ENCODE peak calls at places on chromosomes 6 and 20, in four cellular contexts. Q, K, R and O are unnamed samples.

GRCh38 chr6:32970413-32971244 is 2.2 kb downstream of the BRD2 start:
- DNase-seq in Q (peak; percentile 61), K (peak; percentile 90), R (peak; percentile 89), O (peak; percentile 83)

GRCh38 chr6:166494757-166495486 is 91.6 kb downstream of the RAMACL start:
- DNase-seq in Q (no peak), K (peak; percentile 44), R (no peak), O (no peak)

GRCh38 chr6:22399693-22400092 is 102.9 kb upstream of the PRL start:
- DNase-seq in Q (no peak), K (no peak), R (no peak), O (peak; percentile 54)

GRCh38 chr6:114007451-114007953 is 36.6 kb upstream of the HDAC2 start:
- DNase-seq in Q (peak; percentile 17), K (peak; percentile 73), R (no peak), O (peak; percentile 15)

GRCh38 chr6:157108923-157109322 is 214.4 kb downstream of the TMEM242 start:
- DNase-seq in Q (no peak), K (no peak), R (no peak), O (no peak)

GRCh38 chr6:33708516-33709204 is 2.8 kb downstream of the UQCC2 start:
- DNase-seq in Q (no peak), K (no peak), R (no peak), O (no peak)

GRCh38 chr6:31441368-31442267 is 38.2 kb downstream of the MICA start:
- DNase-seq in Q (no peak), K (peak; percentile 74), R (peak; percentile 89), O (peak; percentile 8)

GRCh38 chr6:67888886-67889681 is 746.0 kb upstream of the ADGRB3 start:
- DNase-seq in Q (no peak), K (no peak), R (no peak), O (peak; percentile 36)

GRCh38 chr6:132132420-132132819 is 181.2 kb upstream of the CCN2 start:
- DNase-seq in Q (no peak), K (no peak), R (no peak), O (peak; percentile 80)

GRCh38 chr6:100850174-100850573 is 31.0 kb downstream of the ASCC3 start:
- DNase-seq in Q (no peak), K (no peak), R (no peak), O (no peak)

GRCh38 chr6:88683734-88684133 is 279.7 kb downstream of the RNGTT start:
- DNase-seq in Q (no peak), K (no peak), R (no peak), O (peak; percentile 20)

GRCh38 chr20:39691151-39691862 is 729.2 kb downstream of the DHX35 start:
- DNase-seq in Q (no peak), K (no peak), R (no peak), O (no peak)

GRCh38 chr20:973785-974194 is 28.3 kb downstream of the RSPO4 start:
- DNase-seq in Q (peak; percentile 1), K (peak; percentile 60), R (no peak), O (no peak)

GRCh38 chr20:15703171-15703911 is 869.9 kb downstream of the KIF16B start:
- DNase-seq in Q (no peak), K (no peak), R (no peak), O (peak; percentile 53)

GRCh38 chr20:15711177-15711576 is 862.1 kb downstream of the KIF16B start:
- DNase-seq in Q (no peak), K (no peak), R (no peak), O (no peak)

GRCh38 chr20:15708984-15709598 is 864.2 kb downstream of the KIF16B start:
- DNase-seq in Q (no peak), K (peak; percentile 4), R (peak; percentile 37), O (no peak)

GRCh38 chr20:15705975-15706374 is 867.3 kb downstream of the KIF16B start:
- DNase-seq in Q (no peak), K (no peak), R (no peak), O (no peak)

GRCh38 chr20:15706719-15707118 is 866.5 kb downstream of the KIF16B start:
- DNase-seq in Q (no peak), K (no peak), R (no peak), O (no peak)
- H3K27ac ChIP-seq in Q (no peak overlapping the region), K (no peak overlapping the region), R (no peak overlapping the region), O (no peak overlapping the region)

GRCh38 chr6:154740658-154741057 is 7.4 kb downstream of the SCAF8 start:
- DNase-seq in Q (no peak), K (no peak), R (no peak), O (no peak)
- H3K36me3 ChIP-seq in Q (peaks cover 7% of the 10 kb centered on the region), K (no peaks in the 10 kb centered on the region), R (no peaks in the 10 kb centered on the region), O (no peaks in the 10 kb centered on the region)

DNA sequence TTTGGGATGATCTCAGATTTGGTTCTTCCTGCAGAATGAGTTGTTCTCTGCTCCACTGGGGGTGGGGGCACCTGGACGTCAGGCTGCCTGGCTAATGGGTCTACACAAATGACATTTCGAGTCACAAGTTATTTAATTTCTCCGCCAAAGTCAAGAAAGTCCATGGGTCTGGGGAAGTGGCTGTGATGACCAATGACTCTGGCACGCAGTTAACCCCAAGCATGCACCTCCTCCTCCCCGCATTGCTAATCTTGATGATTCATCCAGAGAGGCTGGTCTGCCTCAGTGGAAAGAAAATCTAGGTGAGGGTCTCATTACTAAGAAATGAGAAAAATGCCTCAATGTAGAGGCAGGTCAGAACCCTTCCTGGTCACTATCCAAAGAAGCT is 98.3 kb upstream of the MRPS10 start:
- DNase-seq in Q (no peak), K (no peak), R (no peak), O (peak; percentile 99)
- H3K27ac ChIP-seq in Q (no peak overlapping the region), K (no peak overlapping the region), R (peak overlapping the region; percentile 71), O (peak overlapping the region; percentile 93)

DNA sequence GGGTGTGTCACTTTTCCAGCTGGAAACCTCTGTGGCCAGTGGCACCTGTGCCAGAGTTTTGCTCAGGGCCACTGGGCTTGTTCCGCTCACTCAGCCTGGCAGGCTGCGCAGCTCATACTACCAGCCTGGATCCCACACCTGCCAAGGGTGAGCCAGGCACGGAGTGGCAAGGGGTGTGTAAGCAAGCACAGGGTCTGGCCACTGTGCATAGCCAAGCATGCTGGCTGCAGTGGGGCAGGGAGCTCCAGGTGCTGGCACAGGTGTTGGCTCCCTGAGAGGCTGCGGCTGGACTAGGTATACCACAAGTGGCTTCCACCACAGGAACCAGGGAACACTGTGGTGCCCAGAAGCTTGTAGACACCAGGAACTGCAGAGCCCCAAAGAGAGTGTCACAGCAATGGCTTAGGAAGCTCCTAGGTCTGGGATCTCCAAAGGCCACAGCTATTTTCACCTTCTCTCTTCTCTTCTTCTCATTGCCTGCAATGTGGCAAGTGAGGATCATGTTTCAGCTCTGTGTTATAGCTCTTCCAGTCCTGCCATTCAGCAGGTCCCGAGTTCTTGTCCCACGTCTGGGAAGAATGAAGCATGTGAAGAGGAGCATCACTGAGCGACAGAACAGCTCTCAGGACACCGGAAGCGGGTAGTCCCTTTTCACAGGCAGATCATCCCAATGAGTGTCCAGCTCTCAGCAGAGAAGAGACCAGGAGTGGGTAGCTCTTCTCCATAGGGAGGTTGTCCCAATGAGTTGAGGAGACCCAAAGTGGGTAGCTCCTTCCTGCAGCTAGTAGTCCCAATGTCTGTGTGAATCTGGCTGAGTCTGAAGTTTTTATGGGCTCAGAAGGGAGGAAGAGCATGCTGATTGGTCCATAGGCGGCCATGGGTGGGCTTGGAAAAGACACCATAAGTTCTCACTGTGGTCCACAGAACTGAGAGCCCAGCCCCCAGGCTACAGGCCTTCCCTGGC is 41.3 kb downstream of the WASF1 start:
- DNase-seq in Q (no peak), K (no peak), R (no peak), O (no peak)
- H3K36me3 ChIP-seq in Q (no peaks in the 10 kb centered on the region), K (no peaks in the 10 kb centered on the region), R (peaks cover 12% of the 10 kb centered on the region), O (no peaks in the 10 kb centered on the region)

DNA sequence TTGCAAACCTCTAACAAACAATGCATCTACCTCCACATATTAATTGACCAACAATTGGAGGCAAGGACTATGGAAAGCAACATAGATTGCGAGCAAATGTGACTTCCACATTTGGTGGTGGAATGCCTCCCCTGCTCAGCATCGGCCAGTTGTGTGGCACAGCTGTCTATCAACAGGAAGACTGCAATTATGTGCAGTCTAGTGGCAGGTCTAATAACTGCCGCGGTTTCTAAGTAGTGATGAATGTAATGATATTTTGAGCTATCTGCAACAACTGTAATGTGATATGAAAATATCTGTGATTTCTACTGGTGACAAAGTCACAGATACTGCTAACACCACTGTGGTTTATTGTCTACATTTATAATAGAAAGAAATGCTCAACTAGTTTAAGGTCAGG is 56.8 kb downstream of the NCR2 start:
- DNase-seq in Q (no peak), K (no peak), R (no peak), O (no peak)
- H3K27ac ChIP-seq in Q (no peak overlapping the region), K (no peak overlapping the region), R (no peak overlapping the region), O (no peak overlapping the region)

DNA sequence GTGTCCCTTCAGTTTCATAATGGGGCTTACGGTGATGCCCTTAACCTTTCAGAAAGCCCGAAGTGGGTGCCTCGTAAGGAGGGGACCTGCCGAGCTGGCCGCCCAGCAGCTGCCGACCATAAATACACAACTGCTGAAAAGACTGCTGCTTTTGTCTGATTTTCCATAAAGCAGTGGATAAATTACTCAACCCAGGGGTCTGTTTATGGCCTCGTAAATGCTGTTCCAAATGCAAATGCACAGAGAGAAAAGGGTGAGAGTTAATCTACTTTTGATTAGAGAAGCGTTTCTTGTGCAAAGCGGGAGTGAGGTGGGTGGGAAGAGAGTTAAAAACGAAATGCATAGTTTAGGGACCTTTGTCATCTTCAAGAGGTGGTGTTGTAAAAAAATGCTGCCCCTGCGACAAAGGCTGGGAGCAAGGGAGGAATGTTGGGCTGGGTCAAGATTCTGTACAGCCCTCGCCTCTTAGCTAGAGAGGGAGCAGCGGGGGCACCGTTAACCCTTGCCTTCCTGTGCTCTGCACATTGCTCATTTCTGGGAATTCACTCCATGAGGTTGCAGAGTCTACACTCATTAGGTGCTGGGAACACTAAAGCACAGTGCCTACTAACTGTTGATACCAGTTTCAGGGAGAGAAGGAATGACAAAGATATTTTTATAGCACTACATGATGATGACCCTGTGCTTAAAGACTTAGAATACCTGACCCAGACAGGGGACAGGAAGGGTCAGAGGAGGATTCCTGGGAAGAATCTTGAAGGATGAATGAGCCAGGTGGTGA is 111.9 kb upstream of the MTHFD1L start:
- DNase-seq in Q (no peak), K (no peak), R (no peak), O (no peak)
- H3K36me3 ChIP-seq in Q (no peaks in the 10 kb centered on the region), K (no peaks in the 10 kb centered on the region), R (no peaks in the 10 kb centered on the region), O (no peaks in the 10 kb centered on the region)